ENCODE peak calls at places on chromosomes 5 and 9, in four cellular contexts. X is PC-9, V is psoas muscle, T is WERI-Rb-1. W is an unnamed sample.

GRCh38 chr9:70229026-70229425 is 29.8 kb upstream of the SMC5 start:
- DNase-seq in X (no peak), V (no peak), T (peak), W (peak)

GRCh38 chr5:149656576-149657182 is 73.4 kb upstream of the PPARGC1B start:
- DNase-seq in X (no peak), V (no peak), T (peak), W (no peak)

GRCh38 chr5:13921573-13921972 is 22.9 kb downstream of the DNAH5 start:
- DNase-seq in X (no peak), V (no peak), T (no peak), W (no peak)

GRCh38 chr5:116388564-116389258 is 185.9 kb downstream of the SEMA6A start:
- DNase-seq in X (no peak), V (no peak), T (no peak), W (no peak)

GRCh38 chr5:180472269-180472668 is 21.9 kb upstream of the CNOT6 start:
- DNase-seq in X (no peak), V (no peak), T (no peak), W (no peak)

GRCh38 chr5:79346420-79346824 is 110.5 kb downstream of the JMY start:
- DNase-seq in X (peak), V (no peak), T (no peak), W (peak)

GRCh38 chr9:129783516-129784361 is 19.2 kb upstream of the TOR1B start:
- DNase-seq in X (peak), V (peak), T (peak), W (peak)

GRCh38 chr5:16615737-16616535 is 861 bp downstream of the RETREG1 start:
- DNase-seq in X (no peak), V (no peak), T (no peak), W (no peak)

GRCh38 chr9:91746904-91747303 is 203.1 kb downstream of the ROR2 start:
- DNase-seq in X (no peak), V (no peak), T (no peak), W (peak)

GRCh38 chr5:64834037-64834436 is 65.3 kb downstream of the CWC27 start:
- DNase-seq in X (no peak), V (no peak), T (no peak), W (peak)
- TF ChIP-seq CTCF in X (no peak), V (no peak), T (no peak), W (no peak)

GRCh38 chr9:36862206-36863145 is 171.6 kb downstream of the PAX5 start:
- DNase-seq in X (no peak), V (peak), T (peak), W (peak)
- H3K4me3 ChIP-seq in X (no peak), V (no peak), T (no peak), W (no peak)

GRCh38 chr5:64207978-64208377 is 42.3 kb downstream of the RNF180 start:
- DNase-seq in X (no peak), V (no peak), T (no peak), W (no peak)
- TF ChIP-seq CTCF in X (peak), V (peak), T (no peak), W (no peak)

DNA sequence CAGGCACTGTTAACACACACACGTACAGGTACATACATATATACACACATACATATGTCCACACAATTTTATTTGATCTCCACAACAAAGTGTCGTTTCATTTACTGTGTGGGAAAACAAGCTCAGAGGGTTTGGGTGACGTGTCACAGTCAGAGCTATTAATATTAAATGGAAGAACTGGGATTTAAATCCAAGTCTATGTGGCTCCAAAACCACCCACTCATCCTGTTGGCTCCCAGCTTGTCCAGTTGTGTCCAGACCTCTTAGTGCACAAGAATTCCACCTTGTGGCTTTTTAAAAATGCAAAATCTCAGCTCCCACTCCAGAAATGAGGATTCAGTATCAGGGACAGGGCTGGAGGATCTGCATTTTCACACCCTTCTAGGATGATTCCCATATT is 52.3 kb upstream of the PTPDC1 start:
- DNase-seq in X (no peak), V (no peak), T (no peak), W (no peak)
- H3K4me3 ChIP-seq in X (no peak), V (peak), T (no peak), W (no peak)